ENCODE peak calls at places on chromosome X, in eight cellular contexts. L, S, C, D, U, I, Z and E are unnamed samples.

GRCh38 chrX:111823068-111823467 is 52.9 kb upstream of the TRPC5OS start:
- DNase-seq in L (no peak), S (peak), C (peak), D (peak), U (no peak), I (no peak), Z (peak), E (no peak)

GRCh38 chrX:152037183-152037582 is 62.7 kb upstream of the GABRE start:
- DNase-seq in L (no peak), S (peak), C (no peak), D (no peak), U (no peak), I (no peak), Z (no peak), E (no peak)

GRCh38 chrX:16123222-16123786 is at the start of gene GRPR:
- DNase-seq in L (peak), S (peak), C (peak), D (peak), U (peak), I (peak), Z (peak), E (peak)

GRCh38 chrX:8067754-8068469 is 103.2 kb downstream of the VCX2 start:
- DNase-seq in L (no peak), S (no peak), C (peak), D (no peak), U (no peak), I (peak), Z (peak), E (no peak)

GRCh38 chrX:1802912-1803311 is 188.1 kb downstream of the ASMT start:
- DNase-seq in L (no peak), S (no peak), C (no peak), D (no peak), U (no peak), I (no peak), Z (no peak), E (no peak)

GRCh38 chrX:5681159-5681558 is 547.5 kb downstream of the NLGN4X start:
- DNase-seq in L (no peak), S (peak), C (peak), D (peak), U (no peak), I (peak), Z (peak), E (peak)

GRCh38 chrX:13250831-13251612 is 68.8 kb downstream of the ATXN3L start:
- DNase-seq in L (no peak), S (no peak), C (no peak), D (peak), U (peak), I (peak), Z (no peak), E (peak)

GRCh38 chrX:129957241-129958099 is 25.0 kb upstream of the BCORL1 start:
- DNase-seq in L (peak), S (peak), C (no peak), D (peak), U (peak), I (peak), Z (peak), E (no peak)

GRCh38 chrX:35728481-35728880 is 69.7 kb upstream of the MAGEB16 start:
- DNase-seq in L (no peak), S (peak), C (no peak), D (no peak), U (no peak), I (no peak), Z (peak), E (no peak)

GRCh38 chrX:121987835-121988234 is 940.4 kb downstream of the GLUD2 start:
- DNase-seq in L (no peak), S (no peak), C (no peak), D (no peak), U (no peak), I (no peak), Z (no peak), E (no peak)

GRCh38 chrX:133810925-133811324 is 174.5 kb downstream of the GPC3 start:
- DNase-seq in L (no peak), S (no peak), C (no peak), D (no peak), U (no peak), I (no peak), Z (no peak), E (no peak)

GRCh38 chrX:131609480-131609879 is 65.6 kb downstream of the OR13H1 start:
- DNase-seq in L (no peak), S (peak), C (no peak), D (no peak), U (no peak), I (no peak), Z (no peak), E (no peak)

DNA sequence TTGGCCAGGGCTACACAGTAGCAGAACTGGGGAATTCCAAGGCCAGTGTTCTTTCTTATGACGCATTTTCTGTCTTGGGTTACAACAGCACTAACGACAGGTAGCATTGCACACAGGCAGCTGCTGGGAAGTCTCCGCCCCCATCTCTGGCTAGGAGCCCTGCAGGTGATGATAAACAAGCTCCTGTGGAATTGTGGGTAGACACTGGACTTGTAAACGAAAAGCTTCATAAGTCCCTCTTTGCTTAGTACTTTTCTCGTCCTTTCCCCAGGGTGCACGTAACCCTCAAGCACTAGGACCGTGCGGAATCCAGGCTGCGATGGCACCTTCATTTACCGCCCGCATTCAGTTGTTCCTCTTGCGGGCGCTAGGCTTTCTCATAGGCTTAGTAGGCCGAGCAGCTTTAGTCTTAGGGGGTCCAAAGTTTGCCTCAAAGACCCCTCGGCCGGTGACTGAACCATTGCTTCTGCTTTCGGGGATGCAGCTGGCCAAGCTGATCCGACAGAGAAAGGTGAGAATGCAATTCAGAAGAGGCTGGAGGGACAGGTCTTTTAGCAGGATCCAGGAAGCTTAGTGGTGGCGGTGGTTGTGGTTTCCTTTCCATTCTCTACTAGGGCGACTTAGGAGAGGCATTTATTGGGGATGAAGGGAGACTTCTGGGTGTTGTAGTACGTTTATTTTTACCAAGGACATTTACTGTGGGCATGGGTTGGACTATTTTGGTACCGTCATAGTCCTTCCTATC is at the start of gene FAAH2:
- DNase-seq in L (peak), S (peak), C (peak), D (no peak), U (no peak), I (no peak), Z (peak), E (no peak)
- H3K4me3 ChIP-seq in L (peak), S (peak), C (peak), D (no peak), U (peak), I (no peak), Z (peak), E (no peak)

DNA sequence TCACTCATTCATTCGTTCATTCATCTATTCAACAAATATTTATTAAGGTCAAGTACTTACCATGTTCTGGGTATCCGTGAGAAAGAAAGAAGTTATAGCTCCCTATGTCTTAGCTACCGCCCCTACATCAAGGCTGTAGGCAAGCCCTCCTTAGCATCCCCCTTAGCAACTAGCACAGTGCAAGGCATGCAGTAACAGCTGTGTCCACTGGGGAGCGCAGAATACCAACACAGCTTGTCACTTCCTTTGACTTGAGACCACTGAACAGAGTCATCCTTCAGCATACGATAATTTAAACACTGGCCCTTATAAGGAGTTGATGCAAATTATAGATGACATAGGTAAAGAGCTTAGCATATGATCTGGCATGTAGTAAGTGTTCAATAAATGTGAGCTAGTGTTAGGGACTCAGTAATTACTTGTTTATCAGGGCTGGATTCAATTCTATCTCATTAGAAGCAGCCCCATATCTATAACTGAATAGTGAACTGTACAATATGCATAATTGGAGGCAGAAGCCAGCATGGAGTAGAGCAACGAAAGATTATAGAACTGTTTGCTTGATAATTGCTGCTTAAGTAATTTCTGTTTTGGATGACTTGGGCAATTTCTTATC is 8.7 kb downstream of the KIAA1210 start:
- DNase-seq in L (peak), S (peak), C (peak), D (peak), U (peak), I (peak), Z (peak), E (peak)
- TF ChIP-seq CTCF in L (peak), S (peak), C (peak), D (peak), U (peak), I (peak), Z (peak), E (peak)

DNA sequence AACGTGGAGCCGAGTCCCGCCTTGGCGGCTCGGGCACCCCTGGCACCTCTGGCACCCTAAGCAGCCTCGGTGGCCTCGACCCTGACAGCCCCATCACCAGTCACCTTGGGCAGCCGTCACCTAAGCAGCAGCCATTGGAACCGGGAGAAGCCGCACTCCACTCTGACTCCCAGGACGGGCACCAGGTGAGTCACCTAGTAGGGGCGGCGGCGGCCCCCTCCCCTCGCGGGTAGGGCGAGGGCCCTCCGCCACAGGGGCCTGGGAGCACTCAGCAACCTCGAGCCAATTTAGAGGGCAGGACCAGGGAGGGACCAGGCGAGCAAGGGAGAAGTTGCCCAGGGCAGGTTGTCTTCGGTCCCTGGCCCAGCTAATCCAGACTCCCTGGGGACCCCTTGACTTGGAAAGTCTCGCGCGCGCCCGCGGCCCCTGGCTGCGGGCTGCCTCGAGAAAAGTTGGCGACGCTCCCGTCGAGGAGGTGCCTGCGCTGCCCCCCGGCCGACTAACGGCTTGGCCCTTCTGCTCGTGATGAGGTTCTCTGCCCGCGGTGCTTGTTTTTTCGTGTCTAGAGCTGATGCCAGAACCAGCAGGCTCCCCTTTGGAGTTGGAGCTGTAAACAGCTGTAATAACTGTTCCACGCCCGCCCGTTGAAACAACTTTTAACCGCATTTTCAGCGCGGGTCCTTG is 749 bp downstream of the EDA start:
- DNase-seq in L (peak), S (peak), C (no peak), D (no peak), U (peak), I (no peak), Z (no peak), E (no peak)
- H3K4me3 ChIP-seq in L (peak), S (peak), C (peak), D (peak), U (peak), I (peak), Z (peak), E (peak)

DNA sequence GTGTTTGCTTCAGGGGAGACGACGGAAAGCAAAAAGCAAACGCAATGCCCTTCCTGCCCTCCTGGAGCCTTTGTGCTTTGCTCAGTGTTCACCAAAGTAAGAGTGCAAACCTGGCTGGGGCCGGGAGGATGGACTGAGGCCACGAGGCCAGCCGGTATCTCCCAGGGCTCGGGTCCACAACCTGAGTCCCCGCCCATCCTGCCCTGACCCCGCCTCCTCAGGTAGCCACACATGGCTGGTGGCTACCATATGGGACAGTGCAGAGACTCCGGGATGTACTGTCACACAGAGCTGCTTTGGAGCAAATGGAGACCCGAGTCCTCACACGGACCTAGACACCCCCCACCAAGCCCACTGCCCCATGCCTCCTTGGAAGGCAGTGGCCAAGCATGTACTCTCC is 4.8 kb downstream of the ATP2B3 start:
- DNase-seq in L (no peak), S (peak), C (no peak), D (no peak), U (no peak), I (no peak), Z (no peak), E (no peak)
- TF ChIP-seq CTCF in L (no peak), S (no peak), C (no peak), D (no peak), U (no peak), I (no peak), Z (no peak), E (no peak)

DNA sequence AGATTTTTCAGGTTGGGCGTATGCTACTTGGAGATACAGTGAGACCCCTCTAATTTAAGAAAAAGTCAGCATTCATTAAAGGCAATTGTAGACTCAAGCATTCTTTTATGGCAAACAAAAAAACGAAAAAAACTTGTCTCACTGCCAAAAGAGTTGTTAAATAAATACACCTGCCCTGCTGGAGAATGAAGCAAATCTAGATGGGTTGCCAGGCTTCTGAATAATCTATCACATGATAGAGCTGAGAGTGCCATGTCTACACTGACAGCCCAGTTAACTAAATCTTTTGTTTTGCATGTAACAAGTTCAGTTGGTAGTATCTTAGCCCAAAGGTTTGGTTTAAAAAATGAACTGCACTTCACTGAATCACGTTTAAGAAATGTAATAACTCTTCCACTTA is 69.9 kb downstream of the AGTR2 start:
- DNase-seq in L (no peak), S (no peak), C (peak), D (no peak), U (no peak), I (peak), Z (peak), E (no peak)
- H3K4me3 ChIP-seq in L (no peak), S (no peak), C (peak), D (no peak), U (no peak), I (peak), Z (peak), E (no peak)